ENCODE peak calls at places on chromosome 10, in six cellular contexts. One of them, this sample, is unnamed.
A peak's percentile ranks its signal among the peaks of the same experiment; 100 is the strongest.

GRCh38 chr10:3982746-3983442 is 197.9 kb upstream of the KLF6 start:
- DNase-seq in ovary: no peak
- DNase-seq in heart left ventricle: no peak
- DNase-seq in right lobe of liver: no peak
- DNase-seq in A549: no peak
- DNase-seq in esophagus muscularis mucosa: no peak
- DNase-seq in this sample: no peak

GRCh38 chr10:110461088-110461487 is 36.6 kb upstream of the DUSP5 start:
- DNase-seq in ovary: no peak
- DNase-seq in heart left ventricle: no peak
- DNase-seq in right lobe of liver: no peak
- DNase-seq in A549: no peak
- DNase-seq in esophagus muscularis mucosa: no peak
- DNase-seq in this sample: no peak

GRCh38 chr10:80498833-80499671 is 38.6 kb upstream of the SH2D4B start:
- DNase-seq in ovary: peak; percentile 89
- DNase-seq in heart left ventricle: peak; percentile 95
- DNase-seq in right lobe of liver: peak; percentile 95
- DNase-seq in A549: peak; percentile 94
- DNase-seq in esophagus muscularis mucosa: peak; percentile 97
- DNase-seq in this sample: peak; percentile 98

GRCh38 chr10:6567894-6568293 is 12.2 kb downstream of the PRKCQ start:
- DNase-seq in ovary: no peak
- DNase-seq in heart left ventricle: no peak
- DNase-seq in right lobe of liver: no peak
- DNase-seq in A549: no peak
- DNase-seq in esophagus muscularis mucosa: no peak
- DNase-seq in this sample: no peak

GRCh38 chr10:118850418-118851061 is 95.8 kb upstream of the CACUL1 start:
- DNase-seq in ovary: peak; percentile 28
- DNase-seq in heart left ventricle: peak; percentile 57
- DNase-seq in right lobe of liver: peak; percentile 70
- DNase-seq in A549: peak; percentile 74
- DNase-seq in esophagus muscularis mucosa: no peak
- DNase-seq in this sample: peak; percentile 49

GRCh38 chr10:47022311-47023131 is 111.3 kb downstream of the PTPN20 start:
- DNase-seq in ovary: no peak
- DNase-seq in heart left ventricle: peak; percentile 75
- DNase-seq in right lobe of liver: no peak
- DNase-seq in A549: no peak
- DNase-seq in esophagus muscularis mucosa: peak; percentile 91
- DNase-seq in this sample: peak; percentile 16

GRCh38 chr10:18377898-18378297 is 237.7 kb downstream of the CACNB2 start:
- DNase-seq in ovary: no peak
- DNase-seq in heart left ventricle: no peak
- DNase-seq in right lobe of liver: no peak
- DNase-seq in A549: no peak
- DNase-seq in esophagus muscularis mucosa: peak; percentile 31
- DNase-seq in this sample: no peak

GRCh38 chr10:1002425-1003006 is 14.3 kb downstream of the GTPBP4 start:
- DNase-seq in ovary: no peak
- DNase-seq in heart left ventricle: no peak
- DNase-seq in right lobe of liver: no peak
- DNase-seq in A549: peak; percentile 56
- DNase-seq in esophagus muscularis mucosa: no peak
- DNase-seq in this sample: no peak

GRCh38 chr10:12177642-12178041 is 18.0 kb downstream of the NUDT5 start:
- DNase-seq in ovary: no peak
- DNase-seq in heart left ventricle: no peak
- DNase-seq in right lobe of liver: no peak
- DNase-seq in A549: no peak
- DNase-seq in esophagus muscularis mucosa: no peak
- DNase-seq in this sample: no peak

GRCh38 chr10:49653530-49653929 is 25.9 kb upstream of the C10orf53 start:
- DNase-seq in ovary: no peak
- DNase-seq in heart left ventricle: no peak
- DNase-seq in right lobe of liver: peak; percentile 22
- DNase-seq in A549: no peak
- DNase-seq in esophagus muscularis mucosa: peak; percentile 89
- DNase-seq in this sample: no peak

GRCh38 chr10:30111340-30111980 is 52.1 kb upstream of the JCAD start:
- DNase-seq in ovary: no peak
- DNase-seq in heart left ventricle: no peak
- DNase-seq in right lobe of liver: no peak
- DNase-seq in A549: peak; percentile 24
- DNase-seq in esophagus muscularis mucosa: no peak
- DNase-seq in this sample: no peak

GRCh38 chr10:60149003-60149402 is 240.7 kb downstream of the ANK3 start:
- DNase-seq in ovary: no peak
- DNase-seq in heart left ventricle: no peak
- DNase-seq in right lobe of liver: no peak
- DNase-seq in A549: no peak
- DNase-seq in esophagus muscularis mucosa: no peak
- DNase-seq in this sample: no peak

GRCh38 chr10:103661198-103661950 is 167.9 kb downstream of the NEURL1 start:
- DNase-seq in ovary: peak; percentile 90
- DNase-seq in heart left ventricle: peak; percentile 90
- DNase-seq in right lobe of liver: peak; percentile 90
- DNase-seq in A549: no peak
- DNase-seq in esophagus muscularis mucosa: peak; percentile 96
- DNase-seq in this sample: peak; percentile 97

GRCh38 chr10:99013885-99014284 is 221.8 kb downstream of the HPSE2 start:
- DNase-seq in ovary: no peak
- DNase-seq in heart left ventricle: no peak
- DNase-seq in right lobe of liver: no peak
- DNase-seq in A549: no peak
- DNase-seq in esophagus muscularis mucosa: no peak
- DNase-seq in this sample: no peak

GRCh38 chr10:114616103-114616502 is 42.0 kb downstream of the ABLIM1 start:
- DNase-seq in ovary: no peak
- DNase-seq in heart left ventricle: no peak
- DNase-seq in right lobe of liver: no peak
- DNase-seq in A549: no peak
- DNase-seq in esophagus muscularis mucosa: no peak
- DNase-seq in this sample: no peak

GRCh38 chr10:79468015-79468560 is 22.7 kb upstream of the ZCCHC24 start:
- DNase-seq in ovary: no peak
- DNase-seq in heart left ventricle: no peak
- DNase-seq in right lobe of liver: no peak
- DNase-seq in A549: no peak
- DNase-seq in esophagus muscularis mucosa: no peak
- DNase-seq in this sample: no peak

GRCh38 chr10:19629559-19629958 is 186.7 kb upstream of the PLXDC2 start:
- DNase-seq in ovary: peak; percentile 49
- DNase-seq in heart left ventricle: peak; percentile 86
- DNase-seq in right lobe of liver: peak; percentile 46
- DNase-seq in A549: peak; percentile 17
- DNase-seq in esophagus muscularis mucosa: no peak
- DNase-seq in this sample: peak; percentile 59

GRCh38 chr10:131954356-131954965 is 27.3 kb downstream of the BNIP3 start:
- DNase-seq in ovary: no peak
- DNase-seq in heart left ventricle: no peak
- DNase-seq in right lobe of liver: no peak
- DNase-seq in A549: no peak
- DNase-seq in esophagus muscularis mucosa: no peak
- DNase-seq in this sample: no peak

GRCh38 chr10:19930936-19931859 is 115.0 kb downstream of the PLXDC2 start:
- DNase-seq in ovary: no peak
- DNase-seq in heart left ventricle: peak; percentile 35
- DNase-seq in right lobe of liver: peak; percentile 58
- DNase-seq in A549: no peak
- DNase-seq in esophagus muscularis mucosa: no peak
- DNase-seq in this sample: peak; percentile 73

GRCh38 chr10:30055094-30055701 is 4.2 kb downstream of the JCAD start:
- DNase-seq in ovary: no peak
- DNase-seq in heart left ventricle: no peak
- DNase-seq in right lobe of liver: no peak
- DNase-seq in A549: no peak
- DNase-seq in esophagus muscularis mucosa: no peak
- DNase-seq in this sample: no peak

GRCh38 chr10:17206210-17206709 is 4.8 kb upstream of the TRDMT1 start:
- DNase-seq in ovary: no peak
- DNase-seq in heart left ventricle: no peak
- DNase-seq in right lobe of liver: no peak
- DNase-seq in A549: peak; percentile 44
- DNase-seq in esophagus muscularis mucosa: no peak
- DNase-seq in this sample: no peak

DNA sequence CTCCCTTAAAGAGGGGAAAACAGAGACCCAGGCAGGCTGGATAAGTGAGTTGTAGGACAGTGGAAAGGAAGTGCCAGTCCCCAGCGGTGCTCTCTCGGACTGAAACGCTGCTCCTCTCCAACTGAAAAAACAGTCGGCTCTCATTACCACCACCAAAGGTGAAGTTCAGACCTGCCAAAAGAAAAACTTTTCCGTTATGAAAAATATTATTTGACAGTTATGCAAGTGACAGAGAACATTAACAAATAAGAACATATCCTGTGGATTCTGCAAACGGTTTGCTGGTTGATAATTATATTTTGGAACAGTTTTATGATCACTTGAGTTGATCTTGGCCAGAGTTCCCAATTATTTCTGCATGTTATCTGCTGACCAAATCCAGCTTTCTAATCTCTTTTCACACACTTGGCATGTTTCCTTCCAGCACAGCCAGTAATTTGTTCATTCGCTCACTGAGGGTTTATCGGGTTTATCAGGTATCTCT is 82.6 kb downstream of the PTPRE start:
- DNase-seq in ovary: no peak
- DNase-seq in heart left ventricle: no peak
- DNase-seq in right lobe of liver: no peak
- DNase-seq in A549: no peak
- DNase-seq in esophagus muscularis mucosa: no peak
- DNase-seq in this sample: no peak
- H3K4me1 ChIP-seq in ovary: peaks cover 5% of the 10 kb centered on the region
- H3K4me1 ChIP-seq in heart left ventricle: peaks cover 3% of the 10 kb centered on the region
- H3K4me1 ChIP-seq in right lobe of liver: no peaks in the 10 kb centered on the region
- H3K4me1 ChIP-seq in A549: peaks cover 16% of the 10 kb centered on the region
- H3K4me1 ChIP-seq in esophagus muscularis mucosa: peaks cover 15% of the 10 kb centered on the region
- H3K4me1 ChIP-seq in this sample: no peaks in the 10 kb centered on the region

GRCh38 chr10:43452356-43452914 is 15.5 kb downstream of the ZNF487 start:
- DNase-seq in ovary: no peak
- DNase-seq in heart left ventricle: no peak
- DNase-seq in right lobe of liver: no peak
- DNase-seq in A549: no peak
- DNase-seq in esophagus muscularis mucosa: no peak
- DNase-seq in this sample: no peak
- TF ChIP-seq CTCF in ovary: no peak
- TF ChIP-seq CTCF in heart left ventricle: no peak
- TF ChIP-seq CTCF in right lobe of liver: no peak
- TF ChIP-seq CTCF in A549: no peak
- TF ChIP-seq CTCF in esophagus muscularis mucosa: no peak
- TF ChIP-seq CTCF in this sample: no peak

DNA sequence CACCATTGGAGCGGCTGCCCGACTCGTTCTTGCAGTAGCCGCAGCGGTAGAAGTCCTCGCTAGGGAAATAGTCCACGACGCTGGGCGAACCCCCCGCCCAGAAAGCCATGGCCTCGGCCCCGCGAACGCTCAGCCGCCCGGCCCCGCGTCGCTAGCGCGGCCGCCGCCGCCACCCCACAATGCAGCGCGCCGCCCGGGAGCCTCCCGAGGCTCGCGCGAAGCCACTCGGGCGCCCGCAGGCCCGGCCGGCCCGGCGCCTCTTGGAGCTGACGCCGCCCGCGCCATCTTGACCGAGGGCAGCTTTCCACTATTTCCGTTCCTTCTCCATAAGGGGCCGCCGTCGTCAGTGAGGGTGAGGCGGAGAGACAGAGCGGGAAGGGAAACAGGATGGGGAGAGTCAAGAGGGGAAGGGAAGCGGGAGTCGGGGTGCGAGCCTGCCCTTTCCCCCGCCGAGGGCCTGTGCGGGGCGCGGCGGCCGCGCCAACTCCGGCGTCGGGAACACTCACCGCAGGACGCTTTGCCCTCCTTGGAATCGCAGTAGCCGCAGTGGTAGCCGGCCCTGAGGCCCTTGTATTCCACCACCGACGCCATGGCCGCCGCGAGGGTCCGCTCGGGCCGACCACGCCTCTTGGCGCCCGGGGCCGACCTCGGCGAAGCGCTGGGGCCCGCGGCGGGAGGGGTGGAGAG is at the start of gene ATE1:
- DNase-seq in ovary: peak; percentile 93
- DNase-seq in heart left ventricle: peak; percentile 95
- DNase-seq in right lobe of liver: peak; percentile 93
- DNase-seq in A549: peak; percentile 92
- DNase-seq in esophagus muscularis mucosa: peak; percentile 96
- DNase-seq in this sample: peak; percentile 91
- TF ChIP-seq POLR2A in ovary: peak; percentile 84
- TF ChIP-seq POLR2A in heart left ventricle: peak; percentile 73
- TF ChIP-seq POLR2A in right lobe of liver: peak; percentile 85
- TF ChIP-seq POLR2A in A549: peak; percentile 62
- TF ChIP-seq POLR2A in esophagus muscularis mucosa: peak; percentile 20
- TF ChIP-seq POLR2A in this sample: peak; percentile 72

GRCh38 chr10:124704428-124704805 is 39.8 kb downstream of the FAM53B start:
- DNase-seq in ovary: no peak
- DNase-seq in heart left ventricle: no peak
- DNase-seq in right lobe of liver: no peak
- DNase-seq in A549: no peak
- DNase-seq in esophagus muscularis mucosa: no peak
- DNase-seq in this sample: no peak

GRCh38 chr10:124706462-124706857 is 37.7 kb downstream of the FAM53B start:
- DNase-seq in ovary: no peak
- DNase-seq in heart left ventricle: no peak
- DNase-seq in right lobe of liver: no peak
- DNase-seq in A549: no peak
- DNase-seq in esophagus muscularis mucosa: no peak
- DNase-seq in this sample: no peak

GRCh38 chr10:124705817-124706461 is 38.2 kb downstream of the FAM53B start:
- DNase-seq in ovary: no peak
- DNase-seq in heart left ventricle: no peak
- DNase-seq in right lobe of liver: no peak
- DNase-seq in A549: peak; percentile 18
- DNase-seq in esophagus muscularis mucosa: no peak
- DNase-seq in this sample: no peak

GRCh38 chr10:124703778-124704427 is 40.3 kb downstream of the FAM53B start:
- DNase-seq in ovary: peak; percentile 88
- DNase-seq in heart left ventricle: peak; percentile 95
- DNase-seq in right lobe of liver: no peak
- DNase-seq in A549: no peak
- DNase-seq in esophagus muscularis mucosa: peak; percentile 96
- DNase-seq in this sample: peak; percentile 82

DNA sequence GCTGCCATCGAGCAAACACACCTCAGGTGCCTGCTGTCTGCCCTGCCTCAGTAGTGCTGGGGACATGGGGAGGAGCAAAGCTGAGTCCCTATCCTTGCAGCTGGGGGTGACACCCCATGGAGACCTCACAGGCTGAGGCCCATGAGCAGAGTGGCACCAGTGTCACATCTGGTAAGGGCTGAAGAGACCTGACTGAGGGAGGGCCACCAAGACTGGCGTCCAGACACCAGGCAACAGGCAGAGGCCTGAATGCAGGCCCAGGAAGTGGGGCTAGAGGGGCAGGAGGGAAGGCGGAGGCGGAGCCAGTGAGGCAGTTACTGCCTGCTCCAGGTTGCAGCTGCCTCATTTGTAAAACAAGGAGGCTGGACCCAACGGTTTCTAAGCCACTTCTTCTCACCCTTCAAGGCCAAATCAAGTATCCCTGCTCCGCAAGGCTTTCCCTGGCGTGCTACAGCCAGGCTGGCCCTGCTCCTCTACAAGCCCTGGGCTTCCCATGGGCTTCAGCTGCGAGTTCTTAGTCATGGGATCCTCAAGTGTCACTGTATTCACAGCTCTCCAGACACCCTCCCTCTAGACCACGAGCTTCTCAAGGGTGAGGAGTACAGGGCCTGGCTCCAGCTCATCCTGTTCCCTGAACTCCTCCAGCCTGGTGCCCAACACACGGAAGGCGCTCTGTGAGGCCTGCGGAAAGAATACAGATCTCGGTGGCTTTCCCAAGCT is 39.0 kb downstream of the FAM53B start:
- DNase-seq in ovary: no peak
- DNase-seq in heart left ventricle: no peak
- DNase-seq in right lobe of liver: no peak
- DNase-seq in A549: no peak
- DNase-seq in esophagus muscularis mucosa: no peak
- DNase-seq in this sample: no peak
- H3K4me1 ChIP-seq in ovary: peaks cover 84% of the 10 kb centered on the region
- H3K4me1 ChIP-seq in heart left ventricle: peaks cover 49% of the 10 kb centered on the region
- H3K4me1 ChIP-seq in right lobe of liver: peaks cover 22% of the 10 kb centered on the region
- H3K4me1 ChIP-seq in A549: peaks cover 5% of the 10 kb centered on the region
- H3K4me1 ChIP-seq in esophagus muscularis mucosa: peaks cover 100% of the 10 kb centered on the region
- H3K4me1 ChIP-seq in this sample: peaks cover 61% of the 10 kb centered on the region

This sample was measured in uterus.